ENCODE peak calls at places on chromosomes 4 and X, in ten cellular contexts. X is adipocyte; P is GM23248; V is stomach; N is Peyer's patch; M is thoracic aorta; C is CD8-positive, alpha-beta memory T cell; S is body of pancreas; W is upper lobe of left lung; R is testis. A is an unnamed sample.
A peak's percentile ranks its signal among the peaks of the same experiment; 100 is the strongest.

GRCh38 chr4:52035190-52035589 is 2.9 kb downstream of the SGCB start:
- DNase-seq in X (no peak), N (no peak), V (no peak), S (no peak), W (no peak), M (no peak), R (no peak), C (no peak), P (no peak), A (no peak)

GRCh38 chr4:54742636-54743399 is 85.1 kb downstream of the KIT start:
- DNase-seq in M (no peak), W (no peak), C (no peak), N (no peak), P (no peak), X (no peak), R (no peak), V (no peak), S (no peak), A (no peak)

GRCh38 chr4:21535901-21536300 is 412.7 kb downstream of the KCNIP4 start:
- DNase-seq in C (no peak), V (no peak), X (no peak), M (no peak), P (no peak), S (no peak), W (no peak), R (no peak), N (no peak), A (no peak)

GRCh38 chrX:97315939-97316338 is 432.2 kb downstream of the RPA4 start:
- DNase-seq in C (no peak), R (no peak), M (no peak), X (no peak), S (no peak), N (no peak), V (no peak), P (no peak), W (no peak), A (no peak)

GRCh38 chr4:176125063-176125462 is 59.4 kb downstream of the WDR17 start:
- DNase-seq in R (no peak), C (no peak), M (no peak), X (no peak), N (no peak), V (no peak), S (no peak), P (peak; percentile 3), W (no peak), A (no peak)

GRCh38 chr4:173274744-173275143 is 59.4 kb downstream of the HMGB2 start:
- DNase-seq in V (no peak), C (no peak), S (no peak), R (no peak), P (no peak), M (no peak), X (no peak), W (no peak), N (no peak), A (no peak)

GRCh38 chr4:81040175-81040659 is 9.7 kb downstream of the BMP3 start:
- DNase-seq in S (no peak), P (peak; percentile 68), C (no peak), N (no peak), W (no peak), X (peak; percentile 84), R (no peak), V (no peak), M (no peak), A (no peak)

GRCh38 chr4:147550626-147551250 is 66.5 kb upstream of the TMEM184C start:
- DNase-seq in P (peak; percentile 85), N (no peak), S (no peak), M (no peak), R (no peak), W (no peak), X (peak; percentile 57), V (no peak), C (no peak), A (no peak)

GRCh38 chr4:107444-108429 is 16.6 kb upstream of the ZNF718 start:
- DNase-seq in V (no peak), P (no peak), R (no peak), W (peak; percentile 79), S (peak; percentile 15), M (no peak), X (no peak), N (no peak), C (no peak), A (no peak)

GRCh38 chrX:145848451-145848850 is 30.8 kb downstream of the SLITRK2 start:
- DNase-seq in P (no peak), R (no peak), C (no peak), W (no peak), V (no peak), S (peak; percentile 28), X (no peak), M (no peak), N (no peak), A (no peak)

GRCh38 chr4:36255575-36255974 is 11.3 kb upstream of the ARAP2 start:
- DNase-seq in R (no peak), V (no peak), N (no peak), W (no peak), X (no peak), C (peak; percentile 46), P (no peak), S (no peak), M (no peak), A (no peak)

GRCh38 chrX:28651186-28651585 is 63.9 kb downstream of the IL1RAPL1 start:
- DNase-seq in P (no peak), S (no peak), V (no peak), C (no peak), N (no peak), W (no peak), X (no peak), R (no peak), M (no peak), A (no peak)

GRCh38 chr4:78936989-78937388 is 2.2 kb downstream of the PAQR3 start:
- DNase-seq in M (no peak), V (no peak), S (no peak), N (no peak), C (no peak), W (no peak), P (no peak), X (no peak), R (no peak), A (no peak)

GRCh38 chr4:40305329-40306193 is 29.6 kb upstream of the CHRNA9 start:
- DNase-seq in X (no peak), P (no peak), C (peak; percentile 20), R (no peak), N (no peak), S (no peak), W (no peak), V (no peak), M (no peak), A (no peak)

GRCh38 chr4:137648531-137648930 is 116.2 kb upstream of the PCDH18 start:
- DNase-seq in R (no peak), W (no peak), C (no peak), S (no peak), N (no peak), M (no peak), V (no peak), P (no peak), X (no peak), A (no peak)
- H3K4me3 ChIP-seq in R (no peak overlapping the region), W (no peak overlapping the region), C (no peak overlapping the region), S (no peak overlapping the region), N (no peak overlapping the region), M (no peak overlapping the region), V (no peak overlapping the region), P (no peak overlapping the region), X (no peak overlapping the region), A (no peak overlapping the region)

DNA sequence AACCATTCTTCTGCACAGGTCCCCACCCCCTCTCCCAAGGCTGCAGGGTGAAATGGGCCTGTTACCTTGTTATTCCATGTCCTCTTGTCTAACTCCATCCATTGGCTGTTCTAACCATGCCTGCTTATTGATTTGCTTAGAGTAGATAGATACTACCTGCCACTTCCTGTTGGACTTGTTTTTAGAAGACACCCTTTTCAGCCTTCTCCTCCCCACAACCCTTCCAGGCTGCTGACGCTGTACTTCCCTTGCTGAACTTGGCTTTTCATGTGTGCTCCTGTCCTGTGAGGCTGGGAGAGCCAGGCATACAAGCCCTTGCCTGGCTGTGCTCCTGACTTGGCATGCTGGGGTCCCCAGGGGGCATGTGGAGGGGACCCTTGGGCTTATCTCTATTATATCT is 81.9 kb downstream of the AASDH start:
- DNase-seq in C (no peak), S (no peak), W (no peak), X (no peak), V (no peak), N (no peak), R (no peak), P (no peak), M (no peak), A (no peak)
- H3K4me1 ChIP-seq in C (peaks cover 7% of the 10 kb centered on the region), S (peaks cover 7% of the 10 kb centered on the region), W (peaks cover 5% of the 10 kb centered on the region), X (no peaks in the 10 kb centered on the region), V (peaks cover 9% of the 10 kb centered on the region), N (no peaks in the 10 kb centered on the region), R (peaks cover 8% of the 10 kb centered on the region), P (peaks cover 8% of the 10 kb centered on the region), M (peaks cover 6% of the 10 kb centered on the region), A (no peaks in the 10 kb centered on the region)

GRCh38 chr4:186104114-186104894 is at the start of gene FAM149A:
- DNase-seq in P (peak; percentile 12), N (peak; percentile 87), M (no peak), C (peak; percentile 11), W (peak; percentile 90), V (peak; percentile 89), R (peak; percentile 77), S (peak; percentile 91), X (peak; percentile 26), A (no peak)

GRCh38 chr4:186102931-186103330 is 1.6 kb upstream of the FAM149A start:
- DNase-seq in C (no peak), M (no peak), N (no peak), X (no peak), W (no peak), S (no peak), V (no peak), P (no peak), R (no peak), A (no peak)

GRCh38 chr4:186105721-186106335 is 1.3 kb downstream of the FAM149A start:
- DNase-seq in V (no peak), W (no peak), M (no peak), R (no peak), N (no peak), C (no peak), X (peak; percentile 4), P (no peak), S (peak; percentile 67), A (no peak)

GRCh38 chr4:186108391-186108790 is 3.9 kb downstream of the FAM149A start:
- DNase-seq in R (no peak), P (no peak), N (no peak), C (no peak), S (no peak), X (no peak), W (no peak), M (no peak), V (no peak), A (no peak)

GRCh38 chr4:186104895-186105720 is 604 bp downstream of the FAM149A start:
- DNase-seq in P (peak; percentile 20), N (peak; percentile 58), X (peak; percentile 40), V (peak; percentile 32), W (peak; percentile 87), M (no peak), R (peak; percentile 44), C (no peak), S (peak; percentile 51), A (no peak)
- H3K4me3 ChIP-seq in P (no peak overlapping the region), N (peak overlapping the region; percentile 58), X (peak overlapping the region; percentile 61), V (peak overlapping the region; percentile 75), W (peak overlapping the region; percentile 72), M (peak overlapping the region; percentile 76), R (peak overlapping the region; percentile 59), C (no peak overlapping the region), S (peak overlapping the region; percentile 69), A (peak overlapping the region; percentile 57)

DNA sequence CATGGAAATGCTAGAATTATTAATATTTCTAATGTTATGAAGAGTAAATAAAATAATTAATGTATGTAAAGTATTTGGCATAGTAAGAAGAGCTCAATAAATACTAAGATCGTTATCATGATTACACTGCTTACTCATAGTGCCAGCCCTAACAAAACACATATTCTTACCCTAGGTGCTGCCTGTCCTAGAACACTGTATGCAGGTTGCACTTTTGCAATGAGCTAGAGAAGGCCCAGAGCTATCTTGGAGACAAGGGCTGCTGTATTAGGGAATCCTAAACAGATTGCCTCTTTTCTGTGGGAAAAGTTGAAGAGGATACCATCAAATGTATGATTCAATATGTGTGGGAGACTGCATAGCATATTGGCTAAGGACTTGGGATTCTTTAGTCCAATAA is 48.0 kb upstream of the TMEM164 start:
- DNase-seq in S (no peak), W (no peak), X (no peak), C (no peak), R (no peak), N (no peak), V (no peak), M (no peak), P (peak; percentile 14), A (no peak)
- H3K4me1 ChIP-seq in S (no peaks in the 10 kb centered on the region), W (no peaks in the 10 kb centered on the region), X (peaks cover 4% of the 10 kb centered on the region), C (no peaks in the 10 kb centered on the region), R (no peaks in the 10 kb centered on the region), N (no peaks in the 10 kb centered on the region), V (no peaks in the 10 kb centered on the region), M (no peaks in the 10 kb centered on the region), P (peaks cover 14% of the 10 kb centered on the region), A (no peaks in the 10 kb centered on the region)

A was measured in breast epithelium.